ENCODE peak calls at places on chromosome X, in eight cellular contexts. One of them, this sample, is unnamed.

GRCh38 chrX:48910926-48911406 is 480 bp downstream of the SLC35A2 start:
- DNase-seq in sigmoid colon: no peak
- DNase-seq in stomach: no peak
- DNase-seq in HepG2: no peak
- DNase-seq in prostate gland: no peak
- DNase-seq in upper lobe of left lung: no peak
- DNase-seq in HCT116: no peak
- DNase-seq in endothelial cell of umbilical vein: no peak
- DNase-seq in this sample: no peak

GRCh38 chrX:109886122-109886761 is 116.7 kb upstream of the TMEM164 start:
- DNase-seq in sigmoid colon: no peak
- DNase-seq in stomach: peak
- DNase-seq in HepG2: peak
- DNase-seq in prostate gland: peak
- DNase-seq in upper lobe of left lung: no peak
- DNase-seq in HCT116: peak
- DNase-seq in endothelial cell of umbilical vein: peak
- DNase-seq in this sample: no peak

GRCh38 chrX:69154051-69154450 is 11.2 kb downstream of the PJA1 start:
- DNase-seq in sigmoid colon: no peak
- DNase-seq in stomach: no peak
- DNase-seq in HepG2: no peak
- DNase-seq in prostate gland: no peak
- DNase-seq in upper lobe of left lung: no peak
- DNase-seq in HCT116: no peak
- DNase-seq in endothelial cell of umbilical vein: no peak
- DNase-seq in this sample: no peak

GRCh38 chrX:117851025-117851424 is 265.6 kb downstream of the KLHL13 start:
- DNase-seq in sigmoid colon: no peak
- DNase-seq in stomach: no peak
- DNase-seq in HepG2: no peak
- DNase-seq in prostate gland: no peak
- DNase-seq in upper lobe of left lung: no peak
- DNase-seq in HCT116: no peak
- DNase-seq in endothelial cell of umbilical vein: no peak
- DNase-seq in this sample: no peak

GRCh38 chrX:24231169-24231568 is 81.6 kb downstream of the ZFX start:
- DNase-seq in sigmoid colon: no peak
- DNase-seq in stomach: no peak
- DNase-seq in HepG2: no peak
- DNase-seq in prostate gland: no peak
- DNase-seq in upper lobe of left lung: no peak
- DNase-seq in HCT116: peak
- DNase-seq in endothelial cell of umbilical vein: peak
- DNase-seq in this sample: no peak

GRCh38 chrX:107324493-107325310 is 118.3 kb downstream of the DNAAF6 start:
- DNase-seq in sigmoid colon: peak
- DNase-seq in stomach: no peak
- DNase-seq in HepG2: no peak
- DNase-seq in prostate gland: no peak
- DNase-seq in upper lobe of left lung: peak
- DNase-seq in HCT116: no peak
- DNase-seq in endothelial cell of umbilical vein: peak
- DNase-seq in this sample: no peak

GRCh38 chrX:1401611-1402430 is 9.9 kb upstream of the SLC25A6 start:
- DNase-seq in sigmoid colon: peak
- DNase-seq in stomach: no peak
- DNase-seq in HepG2: no peak
- DNase-seq in prostate gland: no peak
- DNase-seq in upper lobe of left lung: no peak
- DNase-seq in HCT116: no peak
- DNase-seq in endothelial cell of umbilical vein: no peak
- DNase-seq in this sample: no peak

GRCh38 chrX:139446832-139447231 is 83.7 kb upstream of the F9 start:
- DNase-seq in sigmoid colon: peak
- DNase-seq in stomach: no peak
- DNase-seq in HepG2: no peak
- DNase-seq in prostate gland: no peak
- DNase-seq in upper lobe of left lung: peak
- DNase-seq in HCT116: no peak
- DNase-seq in endothelial cell of umbilical vein: no peak
- DNase-seq in this sample: no peak

GRCh38 chrX:48737940-48738339 is 23.6 kb upstream of the GLOD5 start:
- DNase-seq in sigmoid colon: no peak
- DNase-seq in stomach: no peak
- DNase-seq in HepG2: no peak
- DNase-seq in prostate gland: no peak
- DNase-seq in upper lobe of left lung: no peak
- DNase-seq in HCT116: no peak
- DNase-seq in endothelial cell of umbilical vein: no peak
- DNase-seq in this sample: no peak

GRCh38 chrX:136166221-136166855 is 19.0 kb downstream of the FHL1 start:
- DNase-seq in sigmoid colon: peak
- DNase-seq in stomach: no peak
- DNase-seq in HepG2: no peak
- DNase-seq in prostate gland: no peak
- DNase-seq in upper lobe of left lung: no peak
- DNase-seq in HCT116: no peak
- DNase-seq in endothelial cell of umbilical vein: no peak
- DNase-seq in this sample: no peak
- TF ChIP-seq CTCF in sigmoid colon: no peak
- TF ChIP-seq CTCF in stomach: no peak
- TF ChIP-seq CTCF in HepG2: peak
- TF ChIP-seq CTCF in prostate gland: no peak
- TF ChIP-seq CTCF in upper lobe of left lung: peak
- TF ChIP-seq CTCF in HCT116: peak
- TF ChIP-seq CTCF in endothelial cell of umbilical vein: peak
- TF ChIP-seq CTCF in this sample: no peak

DNA sequence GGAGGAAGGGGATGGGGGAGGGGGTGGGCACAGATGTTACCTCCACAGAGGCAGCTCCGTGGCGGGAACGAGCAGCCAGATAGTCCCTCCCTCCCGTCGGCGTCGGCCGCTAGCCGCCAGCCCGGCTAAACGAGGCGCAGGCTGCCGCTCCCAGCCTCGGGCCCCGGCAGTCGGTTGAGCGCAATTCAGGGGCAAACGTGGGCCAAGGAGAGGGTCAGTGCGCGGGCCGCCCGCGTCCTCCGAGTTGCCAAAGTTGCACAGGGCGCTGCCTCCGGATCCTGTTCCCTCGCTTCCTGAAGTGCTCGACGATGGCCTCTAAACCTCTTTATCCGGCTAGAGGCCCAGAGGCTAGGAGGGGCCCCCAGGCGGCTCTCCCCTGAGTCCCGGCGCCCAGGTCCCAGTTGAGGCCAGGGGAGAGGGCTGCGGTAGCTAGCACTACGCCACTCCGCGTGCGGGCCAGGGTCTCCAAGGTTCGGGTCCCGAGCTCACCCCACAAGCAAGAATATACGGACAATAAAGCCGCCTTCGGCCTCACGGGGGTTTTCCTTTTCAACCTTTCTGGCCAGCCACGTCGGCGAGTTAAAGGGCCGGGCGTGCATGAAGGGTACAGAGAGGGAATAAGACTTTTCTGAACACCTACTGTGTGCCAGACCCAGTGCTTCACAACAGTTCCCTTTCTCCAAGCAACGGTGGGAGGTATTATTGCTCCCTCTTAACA is 138.7 kb upstream of the ZIC3 start:
- DNase-seq in sigmoid colon: no peak
- DNase-seq in stomach: no peak
- DNase-seq in HepG2: no peak
- DNase-seq in prostate gland: no peak
- DNase-seq in upper lobe of left lung: peak
- DNase-seq in HCT116: no peak
- DNase-seq in endothelial cell of umbilical vein: no peak
- DNase-seq in this sample: no peak
- TF ChIP-seq POLR2AphosphoS5 in sigmoid colon: no peak
- TF ChIP-seq POLR2AphosphoS5 in stomach: no peak
- TF ChIP-seq POLR2AphosphoS5 in HepG2: no peak
- TF ChIP-seq POLR2AphosphoS5 in prostate gland: no peak
- TF ChIP-seq POLR2AphosphoS5 in upper lobe of left lung: no peak
- TF ChIP-seq POLR2AphosphoS5 in HCT116: no peak
- TF ChIP-seq POLR2AphosphoS5 in endothelial cell of umbilical vein: no peak
- TF ChIP-seq POLR2AphosphoS5 in this sample: no peak

DNA sequence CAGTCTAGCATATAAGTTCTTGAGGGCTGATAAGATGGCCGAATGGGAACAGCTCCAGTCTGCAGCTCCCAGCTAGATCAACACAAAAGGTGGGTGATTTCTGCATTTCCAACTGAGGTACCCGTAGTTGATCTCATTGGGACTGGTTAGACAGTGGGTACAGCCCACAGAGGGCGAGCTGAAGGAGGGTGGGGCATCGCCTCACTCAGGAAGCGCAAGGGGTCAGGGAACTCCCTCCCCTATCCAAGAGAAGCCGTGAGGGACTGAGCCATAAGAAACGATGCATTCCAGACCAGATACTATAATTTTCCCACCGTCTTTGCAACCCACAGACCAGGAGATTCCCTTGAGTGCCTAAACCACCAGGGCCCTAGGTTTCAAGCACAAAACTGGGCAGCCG is 109.0 kb downstream of the RPS6KA6 start:
- DNase-seq in sigmoid colon: no peak
- DNase-seq in stomach: no peak
- DNase-seq in HepG2: no peak
- DNase-seq in prostate gland: no peak
- DNase-seq in upper lobe of left lung: no peak
- DNase-seq in HCT116: no peak
- DNase-seq in endothelial cell of umbilical vein: no peak
- DNase-seq in this sample: no peak
- TF ChIP-seq POLR2A in sigmoid colon: no peak
- TF ChIP-seq POLR2A in stomach: no peak
- TF ChIP-seq POLR2A in HepG2: no peak
- TF ChIP-seq POLR2A in prostate gland: no peak
- TF ChIP-seq POLR2A in upper lobe of left lung: no peak
- TF ChIP-seq POLR2A in HCT116: no peak
- TF ChIP-seq POLR2A in endothelial cell of umbilical vein: no peak
- TF ChIP-seq POLR2A in this sample: no peak

GRCh38 chrX:100874240-100874798 is at the start of gene NOX1:
- DNase-seq in sigmoid colon: no peak
- DNase-seq in stomach: no peak
- DNase-seq in HepG2: no peak
- DNase-seq in prostate gland: no peak
- DNase-seq in upper lobe of left lung: no peak
- DNase-seq in HCT116: no peak
- DNase-seq in endothelial cell of umbilical vein: no peak
- DNase-seq in this sample: no peak
- TF ChIP-seq CTCF in sigmoid colon: no peak
- TF ChIP-seq CTCF in stomach: no peak
- TF ChIP-seq CTCF in HepG2: no peak
- TF ChIP-seq CTCF in prostate gland: no peak
- TF ChIP-seq CTCF in upper lobe of left lung: no peak
- TF ChIP-seq CTCF in HCT116: no peak
- TF ChIP-seq CTCF in endothelial cell of umbilical vein: no peak
- TF ChIP-seq CTCF in this sample: no peak

DNA sequence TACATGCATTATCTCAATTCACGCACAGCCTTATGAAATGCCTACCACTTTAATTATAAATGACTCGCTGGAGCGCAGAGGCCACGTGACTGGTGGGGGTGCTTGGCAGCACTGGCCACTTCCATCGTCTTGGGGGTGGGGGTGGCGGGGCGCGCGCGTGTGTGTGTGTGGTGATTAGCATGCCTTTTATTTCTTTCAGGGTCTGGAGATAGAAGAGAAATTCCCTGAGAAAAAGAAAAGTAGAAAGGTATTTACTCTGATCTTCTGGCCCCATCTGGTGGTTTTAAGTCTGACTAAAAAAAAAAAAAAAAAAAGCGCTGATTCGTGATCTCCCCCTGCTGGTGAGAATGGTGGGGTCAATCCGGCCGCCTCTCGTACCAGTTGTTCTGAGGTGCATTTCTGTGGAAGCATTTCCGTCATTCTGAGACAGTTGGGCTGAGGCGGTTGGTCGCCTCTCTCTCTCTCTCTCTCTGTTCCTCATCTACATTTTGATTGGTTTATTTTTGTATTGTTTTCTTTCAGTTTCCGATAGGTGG is at the start of gene CCNB3:
- DNase-seq in sigmoid colon: peak
- DNase-seq in stomach: peak
- DNase-seq in HepG2: peak
- DNase-seq in prostate gland: peak
- DNase-seq in upper lobe of left lung: peak
- DNase-seq in HCT116: peak
- DNase-seq in endothelial cell of umbilical vein: peak
- DNase-seq in this sample: peak
- TF ChIP-seq POLR2AphosphoS5 in sigmoid colon: no peak
- TF ChIP-seq POLR2AphosphoS5 in stomach: no peak
- TF ChIP-seq POLR2AphosphoS5 in HepG2: no peak
- TF ChIP-seq POLR2AphosphoS5 in prostate gland: no peak
- TF ChIP-seq POLR2AphosphoS5 in upper lobe of left lung: no peak
- TF ChIP-seq POLR2AphosphoS5 in HCT116: peak
- TF ChIP-seq POLR2AphosphoS5 in endothelial cell of umbilical vein: peak
- TF ChIP-seq POLR2AphosphoS5 in this sample: no peak

DNA sequence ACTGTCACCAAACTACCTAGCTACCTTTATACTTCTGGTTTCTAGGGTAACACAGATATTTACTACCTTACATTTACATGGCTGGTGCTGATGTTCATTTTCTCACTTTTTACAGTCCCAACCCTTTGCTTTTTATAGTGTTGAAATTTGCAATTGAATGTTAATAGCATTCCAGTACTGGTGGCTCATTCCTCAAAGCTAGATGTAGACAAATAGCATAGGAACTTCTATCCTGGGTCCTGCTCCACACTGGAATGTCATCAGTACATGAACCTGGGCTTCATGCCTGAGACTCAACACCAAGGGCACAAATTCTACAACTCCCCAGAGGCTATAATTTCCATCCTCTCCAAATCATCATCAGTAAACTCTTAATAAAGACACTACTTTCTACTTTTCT is 10.3 kb upstream of the TRMT2B start:
- DNase-seq in sigmoid colon: no peak
- DNase-seq in stomach: no peak
- DNase-seq in HepG2: no peak
- DNase-seq in prostate gland: no peak
- DNase-seq in upper lobe of left lung: no peak
- DNase-seq in HCT116: no peak
- DNase-seq in endothelial cell of umbilical vein: no peak
- DNase-seq in this sample: no peak
- TF ChIP-seq POLR2A in sigmoid colon: no peak
- TF ChIP-seq POLR2A in stomach: no peak
- TF ChIP-seq POLR2A in HepG2: no peak
- TF ChIP-seq POLR2A in prostate gland: no peak
- TF ChIP-seq POLR2A in upper lobe of left lung: no peak
- TF ChIP-seq POLR2A in HCT116: no peak
- TF ChIP-seq POLR2A in endothelial cell of umbilical vein: no peak
- TF ChIP-seq POLR2A in this sample: no peak